ENCODE peak calls at places on chromosome 12, in seven cellular contexts. One of them, this sample, is unnamed.

GRCh38 chr12:52403561-52403960 is 2.6 kb downstream of the KRT82 start:
- DNase-seq in adrenal gland: no peak
- DNase-seq in A549: no peak
- DNase-seq in tibial nerve: no peak
- DNase-seq in H1: no peak
- DNase-seq in suprapubic skin: no peak
- DNase-seq in stomach: no peak
- DNase-seq in this sample: no peak

GRCh38 chr12:77231548-77231947 is 166.2 kb upstream of the E2F7 start:
- DNase-seq in adrenal gland: peak; percentile 83
- DNase-seq in A549: no peak
- DNase-seq in tibial nerve: peak; percentile 68
- DNase-seq in H1: no peak
- DNase-seq in suprapubic skin: peak; percentile 88
- DNase-seq in stomach: peak; percentile 92
- DNase-seq in this sample: no peak

GRCh38 chr12:6425588-6426531 is 18.9 kb upstream of the CD27 start:
- DNase-seq in adrenal gland: peak; percentile 88
- DNase-seq in A549: no peak
- DNase-seq in tibial nerve: no peak
- DNase-seq in H1: no peak
- DNase-seq in suprapubic skin: peak; percentile 60
- DNase-seq in stomach: peak; percentile 25
- DNase-seq in this sample: no peak

GRCh38 chr12:19299765-19300164 is 139.5 kb upstream of the AEBP2 start:
- DNase-seq in adrenal gland: no peak
- DNase-seq in A549: no peak
- DNase-seq in tibial nerve: no peak
- DNase-seq in H1: no peak
- DNase-seq in suprapubic skin: no peak
- DNase-seq in stomach: no peak
- DNase-seq in this sample: no peak

GRCh38 chr12:28390716-28391452 is 200.6 kb downstream of the CCDC91 start:
- DNase-seq in adrenal gland: no peak
- DNase-seq in A549: no peak
- DNase-seq in tibial nerve: peak; percentile 7
- DNase-seq in H1: no peak
- DNase-seq in suprapubic skin: no peak
- DNase-seq in stomach: no peak
- DNase-seq in this sample: no peak

GRCh38 chr12:27779416-27779815 is 617 bp upstream of the KLHL42 start:
- DNase-seq in adrenal gland: peak; percentile 55
- DNase-seq in A549: peak; percentile 15
- DNase-seq in tibial nerve: peak; percentile 18
- DNase-seq in H1: no peak
- DNase-seq in suprapubic skin: no peak
- DNase-seq in stomach: no peak
- DNase-seq in this sample: no peak

GRCh38 chr12:6684609-6685008 is 4.6 kb downstream of the ZNF384 start:
- DNase-seq in adrenal gland: no peak
- DNase-seq in A549: peak; percentile 56
- DNase-seq in tibial nerve: peak; percentile 21
- DNase-seq in H1: peak; percentile 54
- DNase-seq in suprapubic skin: no peak
- DNase-seq in stomach: no peak
- DNase-seq in this sample: no peak

GRCh38 chr12:120734210-120734609 is 8.6 kb downstream of the ACADS start:
- DNase-seq in adrenal gland: no peak
- DNase-seq in A549: no peak
- DNase-seq in tibial nerve: no peak
- DNase-seq in H1: no peak
- DNase-seq in suprapubic skin: no peak
- DNase-seq in stomach: no peak
- DNase-seq in this sample: no peak

GRCh38 chr12:116717466-116718457 is 20.1 kb downstream of the SPRING1 start:
- DNase-seq in adrenal gland: peak; percentile 73
- DNase-seq in A549: no peak
- DNase-seq in tibial nerve: peak; percentile 62
- DNase-seq in H1: no peak
- DNase-seq in suprapubic skin: peak; percentile 86
- DNase-seq in stomach: no peak
- DNase-seq in this sample: peak; percentile 94

GRCh38 chr12:55743131-55743921 is 404 bp downstream of the GDF11 start:
- DNase-seq in adrenal gland: peak; percentile 67
- DNase-seq in A549: peak; percentile 65
- DNase-seq in tibial nerve: no peak
- DNase-seq in H1: peak; percentile 64
- DNase-seq in suprapubic skin: peak; percentile 80
- DNase-seq in stomach: peak; percentile 60
- DNase-seq in this sample: no peak

GRCh38 chr12:42958271-42958674 is 368.7 kb upstream of the PRICKLE1 start:
- DNase-seq in adrenal gland: no peak
- DNase-seq in A549: no peak
- DNase-seq in tibial nerve: no peak
- DNase-seq in H1: no peak
- DNase-seq in suprapubic skin: no peak
- DNase-seq in stomach: no peak
- DNase-seq in this sample: no peak

GRCh38 chr12:119727600-119728436 is 59.9 kb downstream of the PRKAB1 start:
- DNase-seq in adrenal gland: no peak
- DNase-seq in A549: no peak
- DNase-seq in tibial nerve: no peak
- DNase-seq in H1: no peak
- DNase-seq in suprapubic skin: no peak
- DNase-seq in stomach: no peak
- DNase-seq in this sample: no peak

GRCh38 chr12:34290191-34290995 is 268.1 kb downstream of the ALG10 start:
- DNase-seq in adrenal gland: peak; percentile 17
- DNase-seq in A549: peak; percentile 10
- DNase-seq in tibial nerve: no peak
- DNase-seq in H1: no peak
- DNase-seq in suprapubic skin: no peak
- DNase-seq in stomach: no peak
- DNase-seq in this sample: no peak

GRCh38 chr12:131136539-131136872 is 182.8 kb downstream of the ADGRD1 start:
- DNase-seq in adrenal gland: no peak
- DNase-seq in A549: no peak
- DNase-seq in tibial nerve: no peak
- DNase-seq in H1: no peak
- DNase-seq in suprapubic skin: no peak
- DNase-seq in stomach: no peak
- DNase-seq in this sample: no peak

GRCh38 chr12:131138638-131139362 is 185.1 kb downstream of the ADGRD1 start:
- DNase-seq in adrenal gland: peak; percentile 39
- DNase-seq in A549: no peak
- DNase-seq in tibial nerve: no peak
- DNase-seq in H1: no peak
- DNase-seq in suprapubic skin: no peak
- DNase-seq in stomach: no peak
- DNase-seq in this sample: no peak

GRCh38 chr12:131135786-131136538 is 182.3 kb downstream of the ADGRD1 start:
- DNase-seq in adrenal gland: peak; percentile 36
- DNase-seq in A549: no peak
- DNase-seq in tibial nerve: no peak
- DNase-seq in H1: no peak
- DNase-seq in suprapubic skin: peak; percentile 55
- DNase-seq in stomach: no peak
- DNase-seq in this sample: no peak

GRCh38 chr12:131137836-131138637 is 184.3 kb downstream of the ADGRD1 start:
- DNase-seq in adrenal gland: peak; percentile 53
- DNase-seq in A549: peak; percentile 73
- DNase-seq in tibial nerve: no peak
- DNase-seq in H1: no peak
- DNase-seq in suprapubic skin: peak; percentile 58
- DNase-seq in stomach: no peak
- DNase-seq in this sample: no peak

DNA sequence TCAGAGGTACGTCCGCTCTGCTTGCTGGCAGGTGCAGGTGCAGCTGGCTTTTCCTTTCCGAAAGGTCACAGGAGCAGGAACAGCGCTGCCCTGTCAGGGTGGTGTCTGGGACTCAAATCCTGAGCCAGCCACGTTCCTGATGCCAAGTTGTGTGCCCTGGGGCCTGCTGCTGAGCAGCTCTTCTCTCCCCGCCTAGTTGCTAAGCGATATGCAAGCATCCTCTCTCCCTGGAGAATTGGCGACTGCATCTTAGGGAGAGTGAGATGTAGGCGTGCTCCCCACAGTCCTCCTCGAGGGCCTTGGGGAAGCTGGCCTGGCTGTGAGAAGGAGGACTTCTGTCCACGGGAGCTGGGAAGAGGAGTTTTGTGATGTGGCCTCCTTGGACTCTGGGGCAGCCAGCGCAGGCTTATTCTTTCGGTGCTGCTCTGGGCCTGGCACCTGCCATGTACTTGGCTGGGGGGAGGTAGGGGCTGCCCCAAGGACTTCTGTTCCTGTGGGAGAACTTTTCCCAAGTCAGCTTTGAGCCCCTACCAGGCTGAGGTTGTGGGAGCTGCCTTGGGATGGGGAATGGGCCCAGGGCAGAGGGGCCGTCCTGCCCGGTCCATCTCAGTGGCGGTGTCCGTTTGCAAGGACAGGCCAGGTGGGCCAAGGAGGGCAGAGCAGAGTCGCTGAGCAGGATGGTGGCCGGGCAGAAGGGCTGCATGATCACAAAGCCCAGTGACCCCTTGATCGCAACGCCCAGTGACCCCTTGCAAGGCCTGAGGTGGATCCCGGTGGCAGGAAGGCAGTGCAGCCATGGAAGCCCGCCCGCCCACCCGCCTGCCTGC is 183.5 kb downstream of the ADGRD1 start:
- DNase-seq in adrenal gland: peak; percentile 65
- DNase-seq in A549: no peak
- DNase-seq in tibial nerve: no peak
- DNase-seq in H1: no peak
- DNase-seq in suprapubic skin: no peak
- DNase-seq in stomach: no peak
- DNase-seq in this sample: no peak
- H3K27ac ChIP-seq in adrenal gland: no peak overlapping the region
- H3K27ac ChIP-seq in A549: no peak overlapping the region
- H3K27ac ChIP-seq in tibial nerve: no peak overlapping the region
- H3K27ac ChIP-seq in H1: no peak overlapping the region
- H3K27ac ChIP-seq in suprapubic skin: no peak overlapping the region
- H3K27ac ChIP-seq in stomach: no peak overlapping the region
- H3K27ac ChIP-seq in this sample: no peak overlapping the region

GRCh38 chr12:49740930-49741881 is at the start of gene TMBIM6:
- DNase-seq in adrenal gland: peak; percentile 100
- DNase-seq in A549: peak; percentile 97
- DNase-seq in tibial nerve: peak; percentile 99
- DNase-seq in H1: peak; percentile 99
- DNase-seq in suprapubic skin: peak; percentile 100
- DNase-seq in stomach: peak; percentile 100
- DNase-seq in this sample: peak; percentile 100

GRCh38 chr12:49744363-49744885 is 3.1 kb downstream of the TMBIM6 start:
- DNase-seq in adrenal gland: no peak
- DNase-seq in A549: no peak
- DNase-seq in tibial nerve: no peak
- DNase-seq in H1: no peak
- DNase-seq in suprapubic skin: no peak
- DNase-seq in stomach: no peak
- DNase-seq in this sample: no peak

GRCh38 chr12:49741882-49742620 is 694 bp downstream of the TMBIM6 start:
- DNase-seq in adrenal gland: peak; percentile 97
- DNase-seq in A549: peak; percentile 62
- DNase-seq in tibial nerve: peak; percentile 79
- DNase-seq in H1: peak; percentile 82
- DNase-seq in suprapubic skin: peak; percentile 97
- DNase-seq in stomach: peak; percentile 93
- DNase-seq in this sample: peak; percentile 94
- TF ChIP-seq POLR2A in adrenal gland: peak; percentile 21
- TF ChIP-seq POLR2A in A549: no peak
- TF ChIP-seq POLR2A in tibial nerve: peak; percentile 8
- TF ChIP-seq POLR2A in H1: peak; percentile 85
- TF ChIP-seq POLR2A in suprapubic skin: no peak
- TF ChIP-seq POLR2A in stomach: no peak
- TF ChIP-seq POLR2A in this sample: no peak

GRCh38 chr12:96085475-96085874 is 50.1 kb upstream of the LTA4H start:
- DNase-seq in adrenal gland: no peak
- DNase-seq in A549: no peak
- DNase-seq in tibial nerve: no peak
- DNase-seq in H1: no peak
- DNase-seq in suprapubic skin: no peak
- DNase-seq in stomach: no peak
- DNase-seq in this sample: no peak
- H3K9me3 ChIP-seq in adrenal gland: no peaks in the 10 kb centered on the region
- H3K9me3 ChIP-seq in A549: peaks cover 5% of the 10 kb centered on the region
- H3K9me3 ChIP-seq in tibial nerve: no peaks in the 10 kb centered on the region
- H3K9me3 ChIP-seq in H1: peaks cover 10% of the 10 kb centered on the region
- H3K9me3 ChIP-seq in suprapubic skin: no peaks in the 10 kb centered on the region
- H3K9me3 ChIP-seq in stomach: no peaks in the 10 kb centered on the region
- H3K9me3 ChIP-seq in this sample: no peaks in the 10 kb centered on the region

GRCh38 chr12:110677206-110677911 is 11.6 kb downstream of the HVCN1 start:
- DNase-seq in adrenal gland: no peak
- DNase-seq in A549: no peak
- DNase-seq in tibial nerve: no peak
- DNase-seq in H1: no peak
- DNase-seq in suprapubic skin: no peak
- DNase-seq in stomach: no peak
- DNase-seq in this sample: no peak
- H3K27ac ChIP-seq in adrenal gland: no peak overlapping the region
- H3K27ac ChIP-seq in A549: no peak overlapping the region
- H3K27ac ChIP-seq in tibial nerve: no peak overlapping the region
- H3K27ac ChIP-seq in H1: no peak overlapping the region
- H3K27ac ChIP-seq in suprapubic skin: no peak overlapping the region
- H3K27ac ChIP-seq in stomach: no peak overlapping the region
- H3K27ac ChIP-seq in this sample: peak overlapping the region; percentile 0

DNA sequence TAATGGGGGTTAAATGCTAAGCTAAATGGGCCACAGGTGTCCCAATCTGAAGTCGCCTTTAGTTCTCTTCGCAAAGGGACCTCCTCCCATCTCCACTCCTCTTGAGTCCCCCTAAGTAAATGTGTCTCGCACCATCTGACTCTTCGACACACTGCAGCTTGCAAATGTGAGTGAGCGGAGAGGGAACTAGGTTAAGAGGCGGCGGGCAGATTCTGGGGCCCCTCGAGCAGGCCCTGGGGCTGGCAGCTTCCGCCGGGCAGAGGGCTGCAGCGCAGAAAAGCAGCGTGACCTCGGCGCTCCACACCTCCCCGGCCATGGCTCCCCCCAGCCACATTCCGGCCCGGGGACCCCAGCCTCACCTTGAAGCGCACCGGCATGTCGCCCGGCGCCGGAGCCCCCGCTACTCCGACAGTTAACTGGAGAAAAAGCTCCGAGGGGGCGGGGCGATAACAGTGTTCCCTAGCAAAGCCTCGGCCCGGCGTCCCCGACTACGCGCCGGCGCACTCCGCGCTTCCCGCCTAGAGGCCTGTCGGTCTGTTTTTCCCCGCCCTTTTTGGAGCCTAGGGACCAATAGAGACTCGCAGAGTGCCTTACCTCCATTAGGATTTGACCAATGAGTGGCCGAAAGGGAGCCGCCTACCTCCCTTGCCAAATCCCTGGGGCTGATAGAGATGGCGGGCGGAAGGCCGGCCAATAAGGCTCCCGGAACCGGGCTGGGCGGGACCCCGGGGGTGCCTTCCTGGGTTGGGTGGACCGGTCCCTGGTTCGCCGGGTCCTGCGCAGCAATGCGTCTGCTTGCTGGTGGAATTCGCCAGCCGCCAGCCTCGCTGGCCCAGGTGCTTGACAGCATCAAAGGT is at the start of gene MDM1:
- DNase-seq in adrenal gland: peak; percentile 99
- DNase-seq in A549: peak; percentile 97
- DNase-seq in tibial nerve: peak; percentile 97
- DNase-seq in H1: peak; percentile 96
- DNase-seq in suprapubic skin: peak; percentile 99
- DNase-seq in stomach: peak; percentile 97
- DNase-seq in this sample: peak; percentile 98
- TF ChIP-seq POLR2A in adrenal gland: peak; percentile 68
- TF ChIP-seq POLR2A in A549: peak; percentile 88
- TF ChIP-seq POLR2A in tibial nerve: peak; percentile 71
- TF ChIP-seq POLR2A in H1: no peak
- TF ChIP-seq POLR2A in suprapubic skin: no peak
- TF ChIP-seq POLR2A in stomach: no peak
- TF ChIP-seq POLR2A in this sample: no peak

GRCh38 chr12:126572170-126572569 is 1506.9 kb downstream of the AACS start:
- DNase-seq in adrenal gland: no peak
- DNase-seq in A549: no peak
- DNase-seq in tibial nerve: no peak
- DNase-seq in H1: no peak
- DNase-seq in suprapubic skin: no peak
- DNase-seq in stomach: no peak
- DNase-seq in this sample: no peak
- H3K9me3 ChIP-seq in adrenal gland: no peaks in the 10 kb centered on the region
- H3K9me3 ChIP-seq in A549: no peaks in the 10 kb centered on the region
- H3K9me3 ChIP-seq in tibial nerve: no peaks in the 10 kb centered on the region
- H3K9me3 ChIP-seq in H1: peaks cover 4% of the 10 kb centered on the region
- H3K9me3 ChIP-seq in suprapubic skin: peaks cover 5% of the 10 kb centered on the region
- H3K9me3 ChIP-seq in stomach: no peaks in the 10 kb centered on the region
- H3K9me3 ChIP-seq in this sample: peaks cover 3% of the 10 kb centered on the region